ENCODE peak calls at places on chromosomes 4 and X, in five cellular contexts. I, A, H, Z and V are unnamed samples.

GRCh38 chr4:80814266-80814665 is 216.2 kb upstream of the BMP3 start:
- DNase-seq in I (no peak), H (no peak), A (no peak), Z (no peak), V (no peak)

GRCh38 chrX:31124536-31124935 is 52.7 kb upstream of the FTHL17 start:
- DNase-seq in I (no peak), A (no peak), H (no peak), Z (no peak), V (no peak)

GRCh38 chr4:4407299-4408131 is 20.6 kb downstream of the NSG1 start:
- DNase-seq in H (no peak), Z (no peak), A (no peak), I (no peak), V (no peak)

GRCh38 chr4:173170210-173170778 is 1.7 kb downstream of the GALNT7 start:
- DNase-seq in Z (no peak), I (no peak), H (no peak), A (no peak), V (no peak)

GRCh38 chr4:64582492-64582891 is 173.2 kb upstream of the TECRL start:
- DNase-seq in H (no peak), A (peak), I (no peak), Z (no peak), V (no peak)

GRCh38 chr4:8110071-8110986 is 48.3 kb downstream of the ABLIM2 start:
- DNase-seq in Z (no peak), H (peak), I (no peak), A (peak), V (no peak)

GRCh38 chrX:105314468-105314867 is 94.0 kb upstream of the TEX13A start:
- DNase-seq in I (no peak), Z (no peak), A (no peak), H (no peak), V (no peak)

GRCh38 chr4:125317526-125317880 is 2.7 kb downstream of the FAT4 start:
- DNase-seq in H (peak), Z (peak), A (peak), I (no peak), V (peak)

GRCh38 chrX:72269671-72270251 is 7.3 kb downstream of the RPS4X start:
- DNase-seq in Z (no peak), A (no peak), H (no peak), I (no peak), V (no peak)

GRCh38 chrX:72554448-72555140 is 18.0 kb downstream of the HDAC8 start:
- DNase-seq in A (peak), Z (no peak), H (peak), I (no peak), V (no peak)

GRCh38 chr4:153521995-153522799 is 56.0 kb downstream of the TMEM131L start:
- DNase-seq in I (peak), A (no peak), Z (no peak), H (no peak), V (no peak)

GRCh38 chr4:83108101-83108861 is 6.2 kb downstream of the PLAC8 start:
- DNase-seq in H (no peak), I (no peak), Z (no peak), A (peak), V (no peak)

GRCh38 chr4:184932343-184932742 is 85.9 kb upstream of the HELT start:
- DNase-seq in I (no peak), H (no peak), A (no peak), Z (no peak), V (no peak)